ENCODE peak calls at places on chromosome 5, in ten cellular contexts. P is ovary, Q is transverse colon, V is sigmoid colon, S is stomach, X is A549, B is K562, G is GM12878, L is upper lobe of left lung, K is suprapubic skin. M is an unnamed sample.
A peak's percentile ranks its signal among the peaks of the same experiment; 100 is the strongest.

GRCh38 chr5:72246239-72246580 is 73.8 kb downstream of the MRPS27 start:
- DNase-seq in X (peak; percentile 17), K (no peak), V (no peak), B (peak; percentile 44), P (no peak), G (no peak), L (no peak), S (no peak), Q (no peak), M (no peak)

GRCh38 chr5:137190031-137190430 is 309.1 kb downstream of the SPOCK1 start:
- DNase-seq in L (no peak), G (no peak), X (no peak), Q (no peak), V (no peak), S (no peak), K (no peak), B (no peak), P (no peak), M (no peak)

GRCh38 chr5:45793638-45794532 is 97.7 kb upstream of the HCN1 start:
- DNase-seq in P (no peak), B (no peak), S (no peak), Q (no peak), X (no peak), L (no peak), G (peak; percentile 88), K (no peak), V (no peak), M (no peak)

GRCh38 chr5:20678814-20679298 is 690.9 kb upstream of the CDH18 start:
- DNase-seq in S (no peak), B (no peak), K (no peak), P (no peak), X (peak; percentile 17), G (no peak), L (no peak), V (no peak), Q (no peak), M (no peak)

GRCh38 chr5:83548556-83548955 is 77.0 kb downstream of the VCAN start:
- DNase-seq in V (no peak), Q (no peak), L (no peak), G (no peak), X (no peak), B (no peak), K (no peak), P (no peak), S (no peak), M (no peak)

GRCh38 chr5:61575103-61575502 is 243.0 kb downstream of the ZSWIM6 start:
- DNase-seq in K (no peak), L (no peak), B (peak; percentile 37), V (no peak), Q (no peak), P (no peak), S (no peak), X (no peak), G (no peak), M (no peak)

GRCh38 chr5:126339215-126339805 is 83.9 kb upstream of the GRAMD2B start:
- DNase-seq in P (peak; percentile 40), Q (peak; percentile 38), X (peak; percentile 38), B (peak; percentile 53), K (no peak), L (no peak), V (no peak), S (no peak), G (no peak), M (peak; percentile 87)

GRCh38 chr5:53130206-53130605 is 20.6 kb upstream of the MOCS2 start:
- DNase-seq in V (no peak), K (no peak), S (no peak), P (no peak), G (no peak), Q (no peak), B (no peak), L (no peak), X (no peak), M (no peak)

GRCh38 chr5:72920690-72921089 is 35.2 kb upstream of the FCHO2 start:
- DNase-seq in Q (no peak), G (no peak), V (no peak), P (no peak), S (no peak), L (no peak), K (no peak), X (peak; percentile 33), B (no peak), M (no peak)

GRCh38 chr5:75681125-75681830 is 36.0 kb downstream of the POC5 start:
- DNase-seq in B (no peak), P (no peak), V (no peak), X (peak; percentile 31), L (no peak), Q (no peak), K (no peak), G (no peak), S (no peak), M (no peak)

GRCh38 chr5:139565411-139566305 is 4.5 kb downstream of the UBE2D2 start:
- DNase-seq in B (no peak), V (peak; percentile 22), G (peak; percentile 83), X (no peak), S (no peak), Q (peak; percentile 37), L (peak; percentile 45), P (no peak), K (no peak), M (no peak)

GRCh38 chr5:156037151-156037909 is 289.6 kb upstream of the SGCD start:
- DNase-seq in V (no peak), Q (no peak), S (no peak), P (no peak), G (no peak), B (no peak), L (no peak), X (no peak), K (no peak), M (no peak)

GRCh38 chr5:127849436-127849835 is 146.2 kb downstream of the CCDC192 start:
- DNase-seq in S (no peak), P (no peak), K (no peak), Q (no peak), V (no peak), X (no peak), L (no peak), G (no peak), B (no peak), M (no peak)

GRCh38 chr5:145943674-145944121 is 7.3 kb downstream of the SH3RF2 start:
- DNase-seq in B (no peak), X (no peak), Q (peak; percentile 44), V (no peak), P (no peak), K (no peak), G (no peak), L (peak; percentile 58), S (peak; percentile 56), M (no peak)

GRCh38 chr5:150409638-150410523 is 2.8 kb downstream of the CD74 start:
- DNase-seq in Q (peak; percentile 84), G (peak; percentile 84), B (peak; percentile 79), V (peak; percentile 91), P (peak; percentile 73), X (peak; percentile 99), K (peak; percentile 81), S (peak; percentile 85), L (peak; percentile 96), M (peak; percentile 85)
- TF ChIP-seq POLR2A in Q (peak; percentile 37), G (peak; percentile 89), B (no peak), V (no peak), P (no peak), X (no peak), K (no peak), S (no peak), L (peak; percentile 23), M (no peak)

GRCh38 chr5:57184322-57184721 is 10.5 kb downstream of the GPBP1 start:
- DNase-seq in L (no peak), S (no peak), Q (no peak), B (peak; percentile 23), P (no peak), K (no peak), V (no peak), G (no peak), X (no peak), M (no peak)
- TF ChIP-seq CTCF in L (no peak), S (no peak), Q (no peak), B (no peak), P (no peak), K (no peak), V (no peak), G (no peak), X (no peak), M (no peak)

GRCh38 chr5:55994502-55994997 is at the start of gene IL6ST:
- DNase-seq in B (no peak), K (peak; percentile 89), X (peak; percentile 60), V (no peak), L (peak; percentile 76), P (no peak), Q (peak; percentile 60), G (no peak), S (peak; percentile 71), M (peak; percentile 44)

GRCh38 chr5:55991768-55992486 is 2.8 kb downstream of the IL6ST start:
- DNase-seq in S (no peak), X (no peak), L (no peak), K (no peak), Q (no peak), G (no peak), B (no peak), P (no peak), V (no peak), M (no peak)

GRCh38 chr5:55994998-55995914 is 493 bp upstream of the IL6ST start:
- DNase-seq in X (peak; percentile 96), L (peak; percentile 96), Q (peak; percentile 98), G (peak; percentile 78), V (peak; percentile 99), S (peak; percentile 98), P (peak; percentile 99), K (peak; percentile 98), B (peak; percentile 98), M (peak; percentile 96)

GRCh38 chr5:55993628-55994501 is 898 bp downstream of the IL6ST start:
- DNase-seq in V (no peak), S (no peak), G (no peak), K (no peak), X (no peak), L (no peak), B (no peak), Q (no peak), P (no peak), M (no peak)

GRCh38 chr5:55993013-55993412 is 1.8 kb downstream of the IL6ST start:
- DNase-seq in P (no peak), S (no peak), K (no peak), G (no peak), V (no peak), L (peak; percentile 25), X (no peak), B (no peak), Q (no peak), M (peak; percentile 32)
- TF ChIP-seq EP300 in P (no peak), S (no peak), K (no peak), G (no peak), V (peak; percentile 6), L (no peak), X (no peak), B (no peak), Q (no peak), M (no peak)

DNA sequence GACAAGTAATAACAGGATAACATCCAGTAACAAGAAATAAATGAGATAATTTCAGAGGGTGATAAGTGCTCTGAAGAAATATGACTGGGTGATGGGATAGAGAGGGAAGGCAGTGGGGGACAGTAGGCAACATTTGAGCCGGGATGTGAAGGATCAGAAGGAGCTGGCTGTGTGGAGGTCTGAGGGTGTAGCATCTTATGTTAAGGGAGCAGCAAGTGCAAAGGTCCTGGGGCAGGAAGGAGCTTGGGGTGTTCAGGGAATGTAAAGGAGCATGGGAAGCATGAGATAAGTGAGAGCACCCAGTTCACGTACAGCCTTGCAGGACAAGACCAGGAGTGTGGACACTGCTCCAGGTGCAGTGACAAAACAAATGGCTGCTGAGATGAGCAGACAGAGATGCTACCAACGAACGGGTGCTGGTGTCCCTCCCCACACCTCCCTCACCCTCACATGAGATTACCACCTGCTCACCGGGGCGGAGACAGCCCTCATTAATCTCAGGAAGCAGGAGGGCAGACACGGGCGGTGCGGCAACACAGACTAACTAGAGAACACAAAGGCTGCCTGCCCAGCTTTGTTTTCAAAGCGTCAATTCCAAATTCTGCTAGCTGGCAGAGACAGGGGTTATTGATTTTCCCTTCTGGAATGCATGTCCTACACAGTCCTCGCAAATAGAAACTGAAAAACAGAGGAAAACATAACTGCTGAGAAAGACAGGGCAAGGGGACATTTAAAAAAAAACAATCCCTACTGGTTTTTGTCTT is 298.1 kb upstream of the PANK3 start:
- DNase-seq in V (no peak), X (no peak), K (no peak), G (no peak), L (no peak), Q (no peak), P (no peak), S (no peak), B (no peak), M (no peak)
- TF ChIP-seq POLR2A in V (no peak), X (no peak), K (no peak), G (no peak), L (no peak), Q (no peak), P (no peak), S (no peak), B (no peak), M (no peak)